ENCODE peak calls at places on chromosomes 16 and 17, in seven cellular contexts. C is neural progenitor cell, Z is cardiac fibroblast, B is AG09309, E is HFFc6, I is astrocyte of the spinal cord, D is heart right ventricle. Q is an unnamed sample.

GRCh38 chr17:61837175-61838051 is 25.9 kb downstream of the BRIP1 start:
- DNase-seq in E (peak), B (peak), D (peak), Z (peak), C (peak), I (peak), Q (peak)

GRCh38 chr16:50071075-50071671 is 5.4 kb downstream of the HEATR3 start:
- DNase-seq in C (no peak), B (no peak), E (no peak), D (no peak), Z (no peak), I (no peak), Q (no peak)

GRCh38 chr17:13518271-13519000 is 83.3 kb downstream of the HS3ST3A1 start:
- DNase-seq in C (no peak), I (peak), D (no peak), Z (peak), E (peak), B (peak), Q (peak)

GRCh38 chr17:50576864-50577263 is 16.3 kb downstream of the CACNA1G start:
- DNase-seq in C (no peak), D (no peak), E (no peak), B (no peak), Z (no peak), I (no peak), Q (no peak)

GRCh38 chr17:27343294-27343693 is 49.4 kb downstream of the WSB1 start:
- DNase-seq in C (peak), D (no peak), E (no peak), B (no peak), I (no peak), Z (no peak), Q (no peak)

GRCh38 chr17:78010759-78011158 is 52.3 kb downstream of the TNRC6C start:
- DNase-seq in I (no peak), E (no peak), B (no peak), C (no peak), D (no peak), Z (no peak), Q (no peak)

GRCh38 chr17:40596261-40596919 is 31.1 kb upstream of the CCR7 start:
- DNase-seq in D (no peak), B (no peak), Z (peak), E (no peak), I (no peak), C (no peak), Q (peak)

GRCh38 chr17:5131146-5131715 is 15.4 kb downstream of the USP6 start:
- DNase-seq in E (no peak), Z (no peak), D (no peak), I (no peak), C (no peak), B (no peak), Q (no peak)

GRCh38 chr17:40602445-40603443 is 37.5 kb upstream of the CCR7 start:
- DNase-seq in I (no peak), B (no peak), E (no peak), Z (no peak), C (no peak), D (no peak), Q (no peak)

GRCh38 chr17:50458290-50458689 is 10.4 kb downstream of the CHAD start:
- DNase-seq in B (no peak), D (no peak), E (no peak), Z (no peak), I (no peak), C (no peak), Q (no peak)

GRCh38 chr17:32648450-32648849 is 161.7 kb downstream of the CDK5R1 start:
- DNase-seq in D (no peak), B (no peak), E (no peak), C (no peak), Z (no peak), I (no peak), Q (no peak)

GRCh38 chr16:637081-638018 is 1.2 kb upstream of the METTL26 start:
- DNase-seq in E (no peak), Z (peak), D (peak), I (peak), C (peak), B (no peak), Q (no peak)

GRCh38 chr16:56424791-56425438 is 430 bp downstream of the AMFR start:
- DNase-seq in C (no peak), Z (no peak), I (peak), B (no peak), D (peak), E (no peak), Q (no peak)

GRCh38 chr17:64941761-64942160 is 22.5 kb upstream of the LRRC37A3 start:
- DNase-seq in I (no peak), Z (no peak), E (no peak), B (no peak), D (no peak), C (no peak), Q (no peak)

GRCh38 chr17:63561819-63562218 is 11.5 kb downstream of the DCAF7 start:
- DNase-seq in Z (no peak), B (no peak), I (no peak), D (no peak), C (no peak), E (no peak), Q (no peak)

GRCh38 chr17:45406107-45406506 is 26.6 kb downstream of the ARHGAP27 start:
- DNase-seq in Z (no peak), E (no peak), D (no peak), B (no peak), C (no peak), I (no peak), Q (no peak)

GRCh38 chr17:80220709-80221215 is 535 bp downstream of the SLC26A11 start:
- DNase-seq in E (no peak), Z (peak), I (no peak), C (peak), D (no peak), B (no peak), Q (no peak)

GRCh38 chr17:65485388-65486299 is 75.8 kb downstream of the AXIN2 start:
- DNase-seq in B (no peak), I (peak), E (no peak), C (no peak), D (no peak), Z (peak), Q (no peak)

GRCh38 chr17:81254955-81255717 is 16.0 kb downstream of the NDUFAF8 start:
- DNase-seq in B (no peak), Z (peak), D (peak), I (peak), C (peak), E (peak), Q (peak)

GRCh38 chr16:24478401-24478800 is 61.0 kb upstream of the RBBP6 start:
- DNase-seq in D (no peak), Z (no peak), E (no peak), B (no peak), C (peak), I (no peak), Q (no peak)

GRCh38 chr17:15194859-15195277 is 70.3 kb downstream of the PMP22 start:
- DNase-seq in E (peak), D (no peak), C (no peak), Z (no peak), I (no peak), B (peak), Q (no peak)

GRCh38 chr17:39153541-39154111 is 2.2 kb upstream of the PLXDC1 start:
- DNase-seq in I (peak), B (no peak), E (peak), Z (peak), C (peak), D (peak), Q (peak)

GRCh38 chr17:4636474-4637100 is 4.9 kb downstream of the ALOX15 start:
- DNase-seq in C (no peak), B (no peak), I (no peak), E (no peak), D (no peak), Z (no peak), Q (no peak)

GRCh38 chr17:7383742-7384488 is 3.0 kb downstream of the TNK1 start:
- DNase-seq in C (peak), E (no peak), D (no peak), B (no peak), Z (no peak), I (peak), Q (no peak)

GRCh38 chr16:11474617-11475291 is 112.0 kb downstream of the LITAF start:
- DNase-seq in B (no peak), E (no peak), Z (no peak), I (no peak), C (peak), D (no peak), Q (no peak)

GRCh38 chr16:1211451-1212268 is 13.4 kb downstream of the TPSG1 start:
- DNase-seq in C (no peak), I (no peak), Z (no peak), E (no peak), D (no peak), B (no peak), Q (no peak)

GRCh38 chr16:15502041-15502725 is 67.8 kb downstream of the BMERB1 start:
- DNase-seq in D (no peak), Z (peak), C (no peak), B (peak), E (peak), I (peak), Q (peak)

GRCh38 chr17:10547351-10547750 is 2.1 kb downstream of the MYH2 start:
- DNase-seq in I (no peak), D (no peak), C (no peak), E (no peak), Z (no peak), B (no peak), Q (no peak)

GRCh38 chr16:70510216-70510615 is 13.1 kb downstream of the COG4 start:
- DNase-seq in B (no peak), I (no peak), E (no peak), Z (no peak), C (no peak), D (no peak), Q (no peak)

GRCh38 chr17:6072157-6072556 is 2.0 kb downstream of the WSCD1 start:
- DNase-seq in Z (peak), I (peak), D (no peak), B (no peak), E (no peak), C (no peak), Q (no peak)

GRCh38 chr17:44348234-44348987 is 3.3 kb downstream of the GRN start:
- DNase-seq in D (no peak), I (peak), Z (peak), B (no peak), C (no peak), E (peak), Q (no peak)

DNA sequence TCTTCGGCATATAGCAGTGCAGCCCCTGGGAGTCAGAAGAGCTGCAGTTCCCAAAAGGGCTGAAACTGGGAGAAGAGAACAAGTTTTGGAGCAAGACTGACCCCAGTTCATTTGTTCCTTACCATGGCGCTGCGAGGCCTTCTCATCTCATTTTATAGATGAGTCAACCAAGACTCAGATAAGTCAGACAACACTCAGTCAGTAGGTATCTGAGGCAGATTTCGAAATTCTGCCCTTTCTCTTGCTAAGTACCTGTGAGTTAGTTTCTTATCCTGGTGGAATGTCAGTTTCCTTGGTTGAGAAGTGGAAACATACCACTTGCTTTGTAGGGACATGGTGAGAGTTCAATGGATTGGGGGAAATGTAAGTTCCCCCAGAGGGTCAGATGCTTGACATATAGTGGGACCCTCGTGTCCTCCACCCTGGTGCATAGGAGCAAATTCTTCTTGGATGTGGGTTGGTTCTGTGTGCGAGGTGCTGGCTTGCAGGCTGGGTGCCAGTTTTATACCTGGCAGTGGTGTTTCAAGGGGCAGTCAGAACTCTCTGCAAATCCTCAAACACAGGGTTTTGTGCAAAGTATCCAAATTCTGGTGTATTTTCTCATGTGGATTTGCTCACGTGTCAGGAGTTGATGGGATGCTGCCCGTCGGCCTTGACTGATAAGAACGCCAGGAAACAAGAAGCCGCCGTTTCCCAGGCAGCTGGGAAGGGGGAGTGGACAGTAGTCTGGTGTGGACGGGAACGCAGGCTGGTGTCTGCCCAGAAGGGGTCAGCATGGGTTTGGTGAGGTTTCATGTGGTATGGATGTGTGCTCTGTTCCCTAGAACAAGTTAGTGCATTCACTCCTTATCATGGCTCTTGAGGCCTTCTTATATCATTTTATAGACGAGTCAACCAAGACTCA is 61.1 kb upstream of the CIBAR2 start:
- DNase-seq in C (peak), D (no peak), E (peak), B (peak), I (peak), Z (peak), Q (no peak)
- TF ChIP-seq CTCF in C (peak), D (no peak), E (peak), B (peak), I (peak), Z (no peak), Q (peak)

GRCh38 chr17:72121164-72122001 is 563 bp downstream of the SOX9 start:
- DNase-seq in E (peak), I (peak), Z (peak), D (peak), B (no peak), C (peak), Q (no peak)
- TF ChIP-seq CTCF in E (peak), I (no peak), Z (no peak), D (no peak), B (no peak), C (peak), Q (no peak)

GRCh38 chr16:89304941-89305705 is 87.6 kb downstream of the ZNF778 start:
- DNase-seq in E (no peak), C (no peak), B (no peak), D (no peak), I (no peak), Z (no peak), Q (no peak)

GRCh38 chr16:89307421-89307805 is 89.9 kb downstream of the ZNF778 start:
- DNase-seq in I (no peak), E (no peak), B (no peak), C (no peak), D (no peak), Z (no peak), Q (no peak)

GRCh38 chr16:89309438-89310122 is 92.1 kb downstream of the ZNF778 start:
- DNase-seq in C (no peak), E (no peak), D (no peak), Z (no peak), B (no peak), I (no peak), Q (no peak)

GRCh38 chr16:89312194-89312593 is 94.7 kb downstream of the ZNF778 start:
- DNase-seq in Z (no peak), D (no peak), E (no peak), I (no peak), B (no peak), C (no peak), Q (no peak)

DNA sequence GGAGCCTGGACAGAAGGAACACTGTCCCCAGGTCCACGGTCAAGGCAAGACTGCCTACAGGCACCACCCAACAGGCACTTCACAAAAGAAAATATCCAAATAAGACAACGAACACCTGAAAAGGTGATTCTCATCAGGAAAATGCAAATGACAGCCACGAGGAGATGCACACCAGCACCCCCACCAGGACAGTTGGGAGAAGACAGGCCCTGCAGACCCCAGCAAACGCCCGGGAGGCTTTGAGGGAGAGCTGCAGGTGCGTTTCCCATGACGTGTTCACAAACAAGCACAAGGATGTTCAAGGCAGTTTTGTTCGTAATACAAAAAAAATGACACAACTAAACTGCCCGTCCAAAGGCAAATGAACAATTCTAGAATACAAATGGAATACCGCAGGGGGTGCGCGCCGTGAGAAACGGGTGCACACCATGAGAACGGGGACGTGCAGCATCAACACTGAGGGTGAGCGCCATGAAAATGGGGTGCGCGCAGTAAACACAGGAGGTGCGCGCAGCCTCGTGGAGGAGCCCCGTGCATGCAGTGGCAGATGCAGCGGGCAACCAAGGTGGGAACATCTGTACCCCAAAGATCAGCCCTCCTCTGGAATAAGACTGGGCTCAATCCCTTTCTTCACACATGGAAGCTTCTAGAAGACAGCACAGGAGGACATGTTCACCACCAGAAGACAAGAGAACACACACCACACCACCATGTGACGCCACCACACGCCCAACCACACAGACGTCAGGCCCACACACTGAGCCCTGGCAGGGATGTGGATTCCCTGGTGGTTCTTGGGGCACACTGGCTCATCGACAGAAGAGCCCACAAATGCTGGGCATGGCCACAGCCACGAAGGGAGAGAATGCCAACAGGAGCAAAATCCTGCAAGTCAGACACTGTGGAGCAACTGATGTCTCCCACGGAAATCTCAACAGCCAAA is 91.2 kb downstream of the ZNF778 start:
- DNase-seq in Z (no peak), C (peak), B (no peak), I (no peak), E (no peak), D (no peak), Q (no peak)
- TF ChIP-seq CTCF in Z (peak), C (peak), B (peak), I (peak), E (peak), D (peak), Q (peak)

GRCh38 chr16:8575399-8575798 is 14.9 kb downstream of the TMEM114 start:
- DNase-seq in E (no peak), C (no peak), D (no peak), B (no peak), Z (no peak), I (no peak), Q (no peak)
- TF ChIP-seq CTCF in E (no peak), C (no peak), D (no peak), B (no peak), Z (no peak), I (no peak), Q (no peak)

GRCh38 chr16:2277466-2278271 is 9.7 kb upstream of the RNPS1 start:
- DNase-seq in I (no peak), B (no peak), E (no peak), C (no peak), Z (no peak), D (no peak), Q (no peak)

GRCh38 chr16:2278956-2279800 is 11.3 kb upstream of the RNPS1 start:
- DNase-seq in B (no peak), I (no peak), D (no peak), C (no peak), Z (no peak), E (no peak), Q (no peak)

GRCh38 chr16:2276501-2277195 is 8.7 kb upstream of the RNPS1 start:
- DNase-seq in Z (no peak), C (no peak), B (no peak), D (no peak), E (no peak), I (no peak), Q (no peak)

GRCh38 chr16:2280461-2280860 is 12.5 kb upstream of the RNPS1 start:
- DNase-seq in B (no peak), C (no peak), D (no peak), Z (no peak), I (no peak), E (no peak), Q (no peak)

DNA sequence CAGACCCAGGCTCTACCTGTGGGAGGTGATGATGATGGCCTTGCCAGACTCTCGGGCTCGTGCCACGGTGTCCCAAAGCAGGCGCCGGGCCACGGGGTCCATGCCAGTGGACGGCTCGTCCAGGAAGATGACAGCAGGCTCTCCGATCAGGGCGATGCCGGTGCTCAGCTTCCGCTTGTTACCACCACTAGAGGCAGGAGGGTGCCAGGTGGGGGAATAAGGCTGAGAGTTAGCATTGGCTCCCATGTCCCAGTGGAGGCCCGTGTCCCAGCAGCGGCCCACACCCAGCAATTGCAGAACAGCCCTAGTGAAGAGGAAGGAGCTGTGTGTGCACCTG is 10.3 kb upstream of the RNPS1 start:
- DNase-seq in Z (no peak), D (no peak), E (no peak), I (no peak), C (no peak), B (no peak), Q (no peak)
- TF ChIP-seq CTCF in Z (no peak), D (no peak), E (peak), I (peak), C (peak), B (peak), Q (peak)

DNA sequence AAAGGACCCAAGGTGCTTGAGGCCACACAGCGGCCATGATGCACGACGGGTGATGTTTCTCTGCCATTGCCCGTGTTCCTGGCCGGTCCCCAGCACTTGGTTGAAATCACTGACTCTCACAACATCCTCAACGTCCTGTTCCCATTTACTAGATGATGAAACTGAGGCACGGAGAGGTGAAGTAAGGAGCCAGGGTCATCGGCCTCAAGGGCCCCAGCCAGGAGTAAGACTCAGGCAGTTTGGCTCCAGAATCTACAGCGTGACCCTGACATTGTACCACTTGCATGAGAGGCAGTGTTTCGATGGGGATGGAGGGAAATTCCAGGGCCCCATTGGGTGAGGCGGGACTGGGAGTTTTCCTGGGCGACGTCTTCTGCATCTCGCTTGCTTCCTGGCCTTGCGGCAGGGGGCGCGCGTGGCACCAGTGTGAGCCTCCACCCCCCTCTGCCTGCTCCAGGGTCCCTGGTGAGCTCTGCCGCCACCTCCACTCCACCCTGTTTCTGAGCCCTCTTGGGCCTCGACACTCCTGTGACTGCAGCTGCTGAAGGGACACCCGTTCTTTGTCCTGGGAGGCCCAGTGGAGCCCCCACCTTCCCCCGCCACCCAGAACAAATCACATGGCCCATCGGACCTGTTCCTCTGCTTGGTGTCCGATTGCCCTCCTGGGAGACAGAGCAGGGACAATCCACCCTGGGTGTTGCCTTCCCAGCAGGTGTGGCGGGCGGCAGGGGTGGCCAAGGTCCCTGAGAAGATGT is 133.0 kb upstream of the GSE1 start:
- DNase-seq in I (no peak), E (no peak), B (no peak), C (peak), Z (peak), D (no peak), Q (no peak)
- TF ChIP-seq CTCF in I (peak), E (no peak), B (no peak), C (peak), Z (peak), D (peak), Q (no peak)

GRCh38 chr16:85490971-85491771 is 122.0 kb upstream of the GSE1 start:
- DNase-seq in C (peak), D (no peak), E (no peak), B (no peak), Z (no peak), I (no peak), Q (no peak)
- TF ChIP-seq CTCF in C (peak), D (no peak), E (no peak), B (no peak), Z (peak), I (peak), Q (peak)

Q was measured in HFF-Myc.